ENCODE peak calls at places on chromosomes 11 and 22, in four cellular contexts. One of them, this sample, is unnamed.

GRCh38 chr11:1059759-1060158 is 14.9 kb upstream of the MUC2 start:
- DNase-seq in trophoblast cell: peak
- DNase-seq in H1: no peak
- DNase-seq in mesenchymal stem cell: no peak
- DNase-seq in this sample: no peak

GRCh38 chr11:115054541-115055538 is 376.5 kb downstream of the NXPE2 start:
- DNase-seq in trophoblast cell: no peak
- DNase-seq in H1: no peak
- DNase-seq in mesenchymal stem cell: no peak
- DNase-seq in this sample: no peak

GRCh38 chr11:104665631-104666030 is 232.6 kb downstream of the CASP12 start:
- DNase-seq in trophoblast cell: peak
- DNase-seq in H1: no peak
- DNase-seq in mesenchymal stem cell: peak
- DNase-seq in this sample: no peak

GRCh38 chr11:2807801-2808241 is 77.8 kb downstream of the CDKN1C start:
- DNase-seq in trophoblast cell: no peak
- DNase-seq in H1: no peak
- DNase-seq in mesenchymal stem cell: no peak
- DNase-seq in this sample: no peak

GRCh38 chr22:38350444-38351359 is 33.5 kb upstream of the CSNK1E start:
- DNase-seq in trophoblast cell: no peak
- DNase-seq in H1: no peak
- DNase-seq in mesenchymal stem cell: no peak
- DNase-seq in this sample: no peak

GRCh38 chr11:23725752-23726151 is 771.1 kb upstream of the LUZP2 start:
- DNase-seq in trophoblast cell: peak
- DNase-seq in H1: no peak
- DNase-seq in mesenchymal stem cell: no peak
- DNase-seq in this sample: no peak

GRCh38 chr11:63917685-63918523 is 940 bp upstream of the RCOR2 start:
- DNase-seq in trophoblast cell: peak
- DNase-seq in H1: no peak
- DNase-seq in mesenchymal stem cell: peak
- DNase-seq in this sample: peak

GRCh38 chr22:19111140-19111539 is 11.1 kb downstream of the DGCR2 start:
- DNase-seq in trophoblast cell: no peak
- DNase-seq in H1: no peak
- DNase-seq in mesenchymal stem cell: no peak
- DNase-seq in this sample: no peak

GRCh38 chr11:95364324-95365295 is 133.6 kb upstream of the SESN3 start:
- DNase-seq in trophoblast cell: no peak
- DNase-seq in H1: no peak
- DNase-seq in mesenchymal stem cell: peak
- DNase-seq in this sample: no peak

GRCh38 chr11:31355131-31355530 is 14.4 kb downstream of the DCDC1 start:
- DNase-seq in trophoblast cell: no peak
- DNase-seq in H1: no peak
- DNase-seq in mesenchymal stem cell: no peak
- DNase-seq in this sample: no peak

GRCh38 chr11:45021692-45022130 is 71.0 kb upstream of the TP53I11 start:
- DNase-seq in trophoblast cell: peak
- DNase-seq in H1: no peak
- DNase-seq in mesenchymal stem cell: peak
- DNase-seq in this sample: no peak

GRCh38 chr22:46052801-46053562 is 76.0 kb upstream of the WNT7B start:
- DNase-seq in trophoblast cell: no peak
- DNase-seq in H1: no peak
- DNase-seq in mesenchymal stem cell: no peak
- DNase-seq in this sample: no peak

GRCh38 chr11:103601230-103601846 is 435.1 kb upstream of the DDI1 start:
- DNase-seq in trophoblast cell: peak
- DNase-seq in H1: no peak
- DNase-seq in mesenchymal stem cell: peak
- DNase-seq in this sample: peak

GRCh38 chr11:73972620-73973449 is 9.8 kb downstream of the UCP2 start:
- DNase-seq in trophoblast cell: no peak
- DNase-seq in H1: no peak
- DNase-seq in mesenchymal stem cell: no peak
- DNase-seq in this sample: no peak

GRCh38 chr11:8019671-8020597 is 32.8 kb downstream of the EIF3F start:
- DNase-seq in trophoblast cell: peak
- DNase-seq in H1: no peak
- DNase-seq in mesenchymal stem cell: peak
- DNase-seq in this sample: no peak

GRCh38 chr11:65560555-65561418 is 2.6 kb upstream of the LTBP3 start:
- DNase-seq in trophoblast cell: peak
- DNase-seq in H1: no peak
- DNase-seq in mesenchymal stem cell: peak
- DNase-seq in this sample: no peak

GRCh38 chr11:48172818-48173609 is 43.6 kb upstream of the OR4B1 start:
- DNase-seq in trophoblast cell: peak
- DNase-seq in H1: peak
- DNase-seq in mesenchymal stem cell: peak
- DNase-seq in this sample: peak

GRCh38 chr22:42001127-42001526 is 2.5 kb downstream of the WBP2NL start:
- DNase-seq in trophoblast cell: peak
- DNase-seq in H1: no peak
- DNase-seq in mesenchymal stem cell: peak
- DNase-seq in this sample: no peak

GRCh38 chr11:12064954-12065280 is 45.5 kb upstream of the MICAL2 start:
- DNase-seq in trophoblast cell: peak
- DNase-seq in H1: no peak
- DNase-seq in mesenchymal stem cell: no peak
- DNase-seq in this sample: no peak

GRCh38 chr11:62556872-62557631 is 10.4 kb upstream of the AHNAK start:
- DNase-seq in trophoblast cell: no peak
- DNase-seq in H1: no peak
- DNase-seq in mesenchymal stem cell: no peak
- DNase-seq in this sample: no peak

GRCh38 chr11:131691558-131692041 is 321.2 kb downstream of the NTM start:
- DNase-seq in trophoblast cell: peak
- DNase-seq in H1: no peak
- DNase-seq in mesenchymal stem cell: no peak
- DNase-seq in this sample: no peak

GRCh38 chr11:70775386-70775785 is 377.1 kb downstream of the CTTN start:
- DNase-seq in trophoblast cell: no peak
- DNase-seq in H1: no peak
- DNase-seq in mesenchymal stem cell: no peak
- DNase-seq in this sample: no peak

GRCh38 chr11:68990995-68991780 is 10.4 kb upstream of the MRGPRD start:
- DNase-seq in trophoblast cell: no peak
- DNase-seq in H1: no peak
- DNase-seq in mesenchymal stem cell: no peak
- DNase-seq in this sample: no peak

GRCh38 chr11:117855452-117855851 is 21.0 kb downstream of the FXYD6 start:
- DNase-seq in trophoblast cell: no peak
- DNase-seq in H1: no peak
- DNase-seq in mesenchymal stem cell: no peak
- DNase-seq in this sample: no peak

GRCh38 chr11:47587733-47588326 is 1.4 kb downstream of the FAM180B start:
- DNase-seq in trophoblast cell: peak
- DNase-seq in H1: no peak
- DNase-seq in mesenchymal stem cell: no peak
- DNase-seq in this sample: no peak

GRCh38 chr22:24686280-24686679 is 83.3 kb downstream of the GGT1 start:
- DNase-seq in trophoblast cell: no peak
- DNase-seq in H1: no peak
- DNase-seq in mesenchymal stem cell: no peak
- DNase-seq in this sample: no peak

GRCh38 chr11:47271961-47272661 is 2.2 kb downstream of the MADD start:
- DNase-seq in trophoblast cell: no peak
- DNase-seq in H1: no peak
- DNase-seq in mesenchymal stem cell: no peak
- DNase-seq in this sample: no peak

GRCh38 chr11:6240139-6240538 is 1.2 kb downstream of the CNGA4 start:
- DNase-seq in trophoblast cell: peak
- DNase-seq in H1: no peak
- DNase-seq in mesenchymal stem cell: no peak
- DNase-seq in this sample: no peak

GRCh38 chr11:41456288-41456687 is 3.2 kb downstream of the LRRC4C start:
- DNase-seq in trophoblast cell: no peak
- DNase-seq in H1: no peak
- DNase-seq in mesenchymal stem cell: no peak
- DNase-seq in this sample: no peak

GRCh38 chr11:2564588-2565440 is 120.0 kb downstream of the KCNQ1 start:
- DNase-seq in trophoblast cell: peak
- DNase-seq in H1: no peak
- DNase-seq in mesenchymal stem cell: no peak
- DNase-seq in this sample: no peak

GRCh38 chr22:32309585-32310251 is 47.9 kb upstream of the RFPL3 start:
- DNase-seq in trophoblast cell: no peak
- DNase-seq in H1: no peak
- DNase-seq in mesenchymal stem cell: no peak
- DNase-seq in this sample: no peak

GRCh38 chr11:120400564-120401364 is 64.6 kb downstream of the ARHGEF12 start:
- DNase-seq in trophoblast cell: peak
- DNase-seq in H1: no peak
- DNase-seq in mesenchymal stem cell: peak
- DNase-seq in this sample: no peak

GRCh38 chr11:794766-795637 is 3.1 kb downstream of the SLC25A22 start:
- DNase-seq in trophoblast cell: no peak
- DNase-seq in H1: no peak
- DNase-seq in mesenchymal stem cell: no peak
- DNase-seq in this sample: no peak

GRCh38 chr11:111417766-111418435 is 38.8 kb upstream of the POU2AF1 start:
- DNase-seq in trophoblast cell: peak
- DNase-seq in H1: no peak
- DNase-seq in mesenchymal stem cell: peak
- DNase-seq in this sample: no peak

GRCh38 chr22:20249797-20250354 is 18.2 kb downstream of the RTN4R start:
- DNase-seq in trophoblast cell: no peak
- DNase-seq in H1: no peak
- DNase-seq in mesenchymal stem cell: no peak
- DNase-seq in this sample: no peak

GRCh38 chr11:67680701-67681472 is 6.5 kb upstream of the ALDH3B2 start:
- DNase-seq in trophoblast cell: no peak
- DNase-seq in H1: no peak
- DNase-seq in mesenchymal stem cell: no peak
- DNase-seq in this sample: no peak

GRCh38 chr11:10699072-10699471 is 5.5 kb upstream of the IRAG1 start:
- DNase-seq in trophoblast cell: no peak
- DNase-seq in H1: no peak
- DNase-seq in mesenchymal stem cell: no peak
- DNase-seq in this sample: no peak

GRCh38 chr11:10694481-10695239 is 1.1 kb upstream of the IRAG1 start:
- DNase-seq in trophoblast cell: no peak
- DNase-seq in H1: no peak
- DNase-seq in mesenchymal stem cell: peak
- DNase-seq in this sample: no peak

GRCh38 chr11:10693509-10694071 is at the start of gene IRAG1:
- DNase-seq in trophoblast cell: no peak
- DNase-seq in H1: no peak
- DNase-seq in mesenchymal stem cell: peak
- DNase-seq in this sample: no peak

GRCh38 chr11:10695821-10696220 is 2.3 kb upstream of the IRAG1 start:
- DNase-seq in trophoblast cell: no peak
- DNase-seq in H1: no peak
- DNase-seq in mesenchymal stem cell: peak
- DNase-seq in this sample: no peak

GRCh38 chr11:10696797-10697620 is 3.5 kb upstream of the IRAG1 start:
- DNase-seq in trophoblast cell: no peak
- DNase-seq in H1: no peak
- DNase-seq in mesenchymal stem cell: no peak
- DNase-seq in this sample: no peak
- H3K27ac ChIP-seq in trophoblast cell: no peak
- H3K27ac ChIP-seq in H1: no peak
- H3K27ac ChIP-seq in mesenchymal stem cell: no peak
- H3K27ac ChIP-seq in this sample: no peak

GRCh38 chr11:125128450-125128849 is 17.0 kb upstream of the TMEM218 start:
- DNase-seq in trophoblast cell: no peak
- DNase-seq in H1: no peak
- DNase-seq in mesenchymal stem cell: peak
- DNase-seq in this sample: no peak
- H2BK12ac ChIP-seq in trophoblast cell: no peak
- H2BK12ac ChIP-seq in H1: no peak
- H2BK12ac ChIP-seq in mesenchymal stem cell: no peak
- H2BK12ac ChIP-seq in this sample: no peak

GRCh38 chr11:59186130-59186594 is 14.2 kb downstream of the DTX4 start:
- DNase-seq in trophoblast cell: peak
- DNase-seq in H1: no peak
- DNase-seq in mesenchymal stem cell: no peak
- DNase-seq in this sample: no peak

GRCh38 chr11:59185412-59185811 is 13.5 kb downstream of the DTX4 start:
- DNase-seq in trophoblast cell: no peak
- DNase-seq in H1: no peak
- DNase-seq in mesenchymal stem cell: no peak
- DNase-seq in this sample: no peak

GRCh38 chr11:59187020-59187419 is 15.1 kb downstream of the DTX4 start:
- DNase-seq in trophoblast cell: no peak
- DNase-seq in H1: no peak
- DNase-seq in mesenchymal stem cell: no peak
- DNase-seq in this sample: no peak

GRCh38 chr11:59183768-59184167 is 11.8 kb downstream of the DTX4 start:
- DNase-seq in trophoblast cell: no peak
- DNase-seq in H1: no peak
- DNase-seq in mesenchymal stem cell: no peak
- DNase-seq in this sample: no peak

GRCh38 chr11:59184876-59185275 is 12.9 kb downstream of the DTX4 start:
- DNase-seq in trophoblast cell: no peak
- DNase-seq in H1: no peak
- DNase-seq in mesenchymal stem cell: no peak
- DNase-seq in this sample: no peak
- H3K4me3 ChIP-seq in trophoblast cell: no peak
- H3K4me3 ChIP-seq in H1: no peak
- H3K4me3 ChIP-seq in mesenchymal stem cell: no peak
- H3K4me3 ChIP-seq in this sample: no peak

GRCh38 chr11:34787899-34788298 is 128.3 kb downstream of the APIP start:
- DNase-seq in trophoblast cell: no peak
- DNase-seq in H1: no peak
- DNase-seq in mesenchymal stem cell: no peak
- DNase-seq in this sample: no peak

GRCh38 chr11:34789196-34789834 is 126.9 kb downstream of the APIP start:
- DNase-seq in trophoblast cell: no peak
- DNase-seq in H1: no peak
- DNase-seq in mesenchymal stem cell: no peak
- DNase-seq in this sample: no peak

GRCh38 chr11:34788642-34789041 is 127.5 kb downstream of the APIP start:
- DNase-seq in trophoblast cell: no peak
- DNase-seq in H1: no peak
- DNase-seq in mesenchymal stem cell: no peak
- DNase-seq in this sample: no peak

GRCh38 chr11:34784318-34784841 is 131.8 kb downstream of the APIP start:
- DNase-seq in trophoblast cell: no peak
- DNase-seq in H1: no peak
- DNase-seq in mesenchymal stem cell: no peak
- DNase-seq in this sample: no peak

DNA sequence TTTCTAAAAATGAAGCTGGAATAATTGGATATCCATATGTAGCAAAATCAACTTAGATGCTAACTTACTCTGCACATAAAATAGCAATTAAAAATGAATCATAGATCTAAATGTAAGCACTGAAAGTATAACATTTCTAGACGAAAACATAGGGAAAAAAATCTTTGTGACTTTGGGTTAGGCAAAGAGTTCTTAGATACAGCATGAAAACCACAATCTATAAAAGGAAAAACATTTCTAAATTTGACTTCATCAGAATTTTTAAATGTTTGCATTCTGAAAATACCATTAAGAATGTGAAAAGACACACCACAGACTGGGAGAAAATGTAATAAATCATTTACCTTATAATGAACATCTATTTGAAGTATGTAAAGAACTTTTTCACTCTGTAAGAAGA is 128.8 kb downstream of the APIP start:
- DNase-seq in trophoblast cell: no peak
- DNase-seq in H1: no peak
- DNase-seq in mesenchymal stem cell: no peak
- DNase-seq in this sample: no peak
- H3K27ac ChIP-seq in trophoblast cell: no peak
- H3K27ac ChIP-seq in H1: no peak
- H3K27ac ChIP-seq in mesenchymal stem cell: no peak
- H3K27ac ChIP-seq in this sample: no peak